ENCODE peak calls at places on chromosome 3, in seven cellular contexts. Z, P, X, V, S, G and W are unnamed samples.

GRCh38 chr3:123165163-123165562 is 36.6 kb upstream of the SEC22A start:
- DNase-seq in Z (no peak), P (no peak), X (no peak), V (no peak), S (no peak), G (no peak), W (no peak)

GRCh38 chr3:137325170-137325569 is 367.4 kb downstream of the IL20RB start:
- DNase-seq in Z (no peak), P (no peak), X (peak), V (no peak), S (no peak), G (no peak), W (no peak)

GRCh38 chr3:153614563-153614962 is 452.5 kb downstream of the RAP2B start:
- DNase-seq in Z (no peak), P (no peak), X (no peak), V (peak), S (no peak), G (no peak), W (no peak)

GRCh38 chr3:148931574-148931973 is 59.8 kb upstream of the GYG1 start:
- DNase-seq in Z (no peak), P (no peak), X (peak), V (no peak), S (no peak), G (no peak), W (no peak)

GRCh38 chr3:158696618-158697017 is 24.2 kb upstream of the LXN start:
- DNase-seq in Z (no peak), P (no peak), X (no peak), V (peak), S (no peak), G (no peak), W (no peak)

GRCh38 chr3:108022316-108023150 is 68.3 kb downstream of the CD47 start:
- DNase-seq in Z (no peak), P (no peak), X (no peak), V (no peak), S (no peak), G (no peak), W (no peak)

GRCh38 chr3:65142476-65142875 is 454.7 kb upstream of the ADAMTS9 start:
- DNase-seq in Z (no peak), P (no peak), X (no peak), V (no peak), S (no peak), G (no peak), W (no peak)

GRCh38 chr3:113600418-113601185 is 68.2 kb downstream of the SIDT1 start:
- DNase-seq in Z (no peak), P (no peak), X (no peak), V (no peak), S (no peak), G (no peak), W (no peak)

GRCh38 chr3:35908366-35909232 is 269.3 kb downstream of the ARPP21 start:
- DNase-seq in Z (peak), P (peak), X (peak), V (peak), S (no peak), G (no peak), W (peak)

GRCh38 chr3:186469525-186469924 is 74.7 kb downstream of the CRYGS start:
- DNase-seq in Z (no peak), P (no peak), X (no peak), V (no peak), S (no peak), G (no peak), W (no peak)

GRCh38 chr3:123732447-123732846 is 147.6 kb upstream of the HACD2 start:
- DNase-seq in Z (no peak), P (no peak), X (no peak), V (peak), S (no peak), G (no peak), W (no peak)

GRCh38 chr3:66572938-66573710 is 72.3 kb upstream of the LRIG1 start:
- DNase-seq in Z (no peak), P (no peak), X (peak), V (no peak), S (no peak), G (no peak), W (no peak)

DNA sequence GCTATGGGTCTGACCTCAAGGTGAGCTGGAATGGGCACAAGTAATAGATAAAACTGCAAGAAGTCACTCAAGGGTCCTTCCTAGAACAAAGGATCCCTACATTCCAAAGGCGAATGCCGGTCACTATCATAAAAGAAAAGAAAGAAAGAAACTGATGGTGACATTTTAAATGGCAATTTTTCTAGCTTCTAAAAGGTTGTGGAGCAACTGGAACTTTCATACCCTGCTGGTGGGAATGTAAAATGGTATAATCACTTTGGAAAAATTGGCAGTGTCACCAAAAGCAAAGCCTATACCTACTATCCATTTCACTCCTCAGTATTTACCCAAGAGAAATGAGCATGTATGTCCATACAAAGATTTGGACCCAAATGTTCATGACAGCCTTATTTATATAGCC is 4.2 kb downstream of the CCRL2 start:
- DNase-seq in Z (no peak), P (no peak), X (no peak), V (no peak), S (no peak), G (no peak), W (no peak)
- TF ChIP-seq CTCF in Z (no peak), P (no peak), X (no peak), V (no peak), S (no peak), G (no peak), W (no peak)

GRCh38 chr3:62035664-62036063 is 337.7 kb downstream of the FEZF2 start:
- DNase-seq in Z (no peak), P (no peak), X (no peak), V (no peak), S (no peak), G (no peak), W (no peak)
- TF ChIP-seq CTCF in Z (no peak), P (no peak), X (no peak), V (no peak), S (no peak), G (no peak), W (no peak)

DNA sequence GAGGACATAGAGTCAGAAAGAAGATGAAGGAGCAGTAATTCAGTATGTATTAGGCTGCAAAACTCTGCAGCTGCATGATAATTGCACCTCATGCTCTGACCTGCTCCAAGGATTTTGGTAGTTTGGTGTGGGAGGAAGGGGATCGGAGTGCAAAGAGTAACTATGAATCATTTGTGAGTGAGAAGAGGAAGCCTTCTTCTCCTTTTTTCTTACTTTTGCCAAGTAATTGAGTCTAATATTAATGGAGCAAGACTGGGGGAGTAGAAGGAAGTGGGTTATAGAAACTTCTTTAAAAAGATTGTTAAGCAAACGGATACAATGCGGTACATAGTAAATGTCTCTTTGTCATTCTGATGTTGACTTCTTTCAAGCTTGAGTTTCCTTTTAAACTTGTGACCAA is 276.5 kb downstream of the EDEM1 start:
- DNase-seq in Z (no peak), P (no peak), X (peak), V (no peak), S (no peak), G (no peak), W (no peak)
- TF ChIP-seq CTCF in Z (no peak), P (no peak), X (no peak), V (no peak), S (no peak), G (no peak), W (no peak)

GRCh38 chr3:12483872-12484197 is 445 bp upstream of the TSEN2 start:
- DNase-seq in Z (no peak), P (no peak), X (no peak), V (no peak), S (no peak), G (no peak), W (no peak)

GRCh38 chr3:12484983-12485327 is 675 bp downstream of the TSEN2 start:
- DNase-seq in Z (no peak), P (no peak), X (no peak), V (peak), S (no peak), G (no peak), W (no peak)

GRCh38 chr3:12483364-12483763 is 916 bp upstream of the TSEN2 start:
- DNase-seq in Z (no peak), P (no peak), X (no peak), V (peak), S (no peak), G (no peak), W (no peak)

GRCh38 chr3:12486001-12486400 is 1.7 kb downstream of the TSEN2 start:
- DNase-seq in Z (no peak), P (no peak), X (peak), V (no peak), S (no peak), G (no peak), W (no peak)

DNA sequence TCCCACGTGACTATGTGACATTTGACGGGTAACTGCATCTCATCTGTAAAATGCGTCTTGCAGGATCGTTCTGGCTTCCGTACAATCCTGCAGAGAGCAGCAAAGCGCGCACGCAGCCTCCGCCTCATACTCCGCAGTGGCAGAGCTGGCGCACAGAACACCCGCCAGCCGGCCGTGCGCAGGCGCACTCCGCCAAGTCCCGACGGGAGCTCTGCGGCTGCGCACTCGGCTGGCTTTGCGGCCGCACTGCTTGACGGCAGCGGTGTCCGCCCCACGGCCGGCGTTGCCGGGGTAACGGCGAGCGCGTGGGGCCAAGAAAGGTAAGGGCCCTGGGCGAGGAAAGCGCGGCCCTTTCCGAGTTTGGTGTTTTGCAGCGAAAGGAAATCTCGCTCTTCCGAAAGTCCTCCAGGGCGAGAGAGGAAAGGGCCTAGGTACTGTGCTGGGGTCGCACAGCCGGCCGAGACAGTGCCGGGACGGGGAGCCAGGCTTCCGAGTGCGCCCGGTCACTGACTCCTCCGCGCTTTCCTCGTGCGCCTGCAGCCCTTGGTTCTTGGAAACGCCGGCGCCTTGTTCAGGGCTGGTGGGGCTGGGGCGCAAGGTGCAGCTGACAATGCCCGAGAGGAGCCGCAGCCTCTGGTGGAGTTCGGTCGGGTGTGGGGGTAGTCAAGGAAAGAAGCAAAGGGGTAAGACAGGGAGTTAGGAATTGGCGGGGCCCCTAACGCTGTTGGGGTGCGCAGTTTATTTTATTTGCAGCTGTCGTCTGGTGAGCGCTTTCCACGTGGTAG is at the start of gene TSEN2:
- DNase-seq in Z (peak), P (peak), X (peak), V (peak), S (peak), G (peak), W (peak)
- TF ChIP-seq CTCF in Z (peak), P (peak), X (no peak), V (peak), S (no peak), G (peak), W (no peak)

GRCh38 chr3:105399611-105400010 is 32.9 kb downstream of the ALCAM start:
- DNase-seq in Z (no peak), P (no peak), X (no peak), V (no peak), S (no peak), G (no peak), W (no peak)

GRCh38 chr3:105399062-105399461 is 32.4 kb downstream of the ALCAM start:
- DNase-seq in Z (no peak), P (no peak), X (no peak), V (no peak), S (no peak), G (no peak), W (no peak)

GRCh38 chr3:105401691-105402149 is 35.0 kb downstream of the ALCAM start:
- DNase-seq in Z (no peak), P (no peak), X (no peak), V (peak), S (no peak), G (no peak), W (no peak)

GRCh38 chr3:105402287-105402801 is 35.6 kb downstream of the ALCAM start:
- DNase-seq in Z (no peak), P (no peak), X (no peak), V (peak), S (no peak), G (no peak), W (no peak)

DNA sequence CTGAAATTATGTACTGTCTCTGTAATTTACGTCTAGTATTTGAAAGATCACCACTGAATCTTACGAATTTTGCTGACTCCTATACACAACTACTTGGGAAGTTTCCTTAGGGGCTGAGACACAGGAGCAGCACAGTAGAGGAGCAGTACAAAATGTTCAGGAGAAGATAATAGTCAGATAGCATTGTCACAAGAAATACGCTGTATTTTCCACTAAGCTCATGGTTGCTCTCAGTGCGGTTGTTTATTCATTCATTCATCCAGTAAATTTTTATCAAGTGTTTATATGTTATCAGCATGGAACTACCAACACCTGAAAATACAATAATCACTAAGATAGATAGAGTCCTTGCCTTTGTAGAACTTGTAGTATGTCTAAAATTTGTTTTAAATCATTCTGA is 34.5 kb downstream of the ALCAM start:
- DNase-seq in Z (no peak), P (no peak), X (no peak), V (no peak), S (no peak), G (no peak), W (no peak)
- TF ChIP-seq CTCF in Z (no peak), P (no peak), X (no peak), V (no peak), S (no peak), G (no peak), W (no peak)

GRCh38 chr3:184526158-184526483 is 35.5 kb upstream of the EPHB3 start:
- DNase-seq in Z (no peak), P (no peak), X (no peak), V (no peak), S (no peak), G (no peak), W (no peak)
- TF ChIP-seq CTCF in Z (no peak), P (no peak), X (no peak), V (no peak), S (no peak), G (no peak), W (no peak)

GRCh38 chr3:146221276-146221675 is 29.6 kb downstream of the PLSCR4 start:
- DNase-seq in Z (no peak), P (no peak), X (no peak), V (peak), S (no peak), G (no peak), W (no peak)

GRCh38 chr3:146223401-146224373 is 27.2 kb downstream of the PLSCR4 start:
- DNase-seq in Z (no peak), P (peak), X (no peak), V (peak), S (no peak), G (no peak), W (no peak)

GRCh38 chr3:146218880-146219866 is 31.7 kb downstream of the PLSCR4 start:
- DNase-seq in Z (peak), P (peak), X (peak), V (peak), S (no peak), G (no peak), W (no peak)

GRCh38 chr3:146227486-146227885 is 23.4 kb downstream of the PLSCR4 start:
- DNase-seq in Z (no peak), P (no peak), X (no peak), V (no peak), S (no peak), G (no peak), W (no peak)

DNA sequence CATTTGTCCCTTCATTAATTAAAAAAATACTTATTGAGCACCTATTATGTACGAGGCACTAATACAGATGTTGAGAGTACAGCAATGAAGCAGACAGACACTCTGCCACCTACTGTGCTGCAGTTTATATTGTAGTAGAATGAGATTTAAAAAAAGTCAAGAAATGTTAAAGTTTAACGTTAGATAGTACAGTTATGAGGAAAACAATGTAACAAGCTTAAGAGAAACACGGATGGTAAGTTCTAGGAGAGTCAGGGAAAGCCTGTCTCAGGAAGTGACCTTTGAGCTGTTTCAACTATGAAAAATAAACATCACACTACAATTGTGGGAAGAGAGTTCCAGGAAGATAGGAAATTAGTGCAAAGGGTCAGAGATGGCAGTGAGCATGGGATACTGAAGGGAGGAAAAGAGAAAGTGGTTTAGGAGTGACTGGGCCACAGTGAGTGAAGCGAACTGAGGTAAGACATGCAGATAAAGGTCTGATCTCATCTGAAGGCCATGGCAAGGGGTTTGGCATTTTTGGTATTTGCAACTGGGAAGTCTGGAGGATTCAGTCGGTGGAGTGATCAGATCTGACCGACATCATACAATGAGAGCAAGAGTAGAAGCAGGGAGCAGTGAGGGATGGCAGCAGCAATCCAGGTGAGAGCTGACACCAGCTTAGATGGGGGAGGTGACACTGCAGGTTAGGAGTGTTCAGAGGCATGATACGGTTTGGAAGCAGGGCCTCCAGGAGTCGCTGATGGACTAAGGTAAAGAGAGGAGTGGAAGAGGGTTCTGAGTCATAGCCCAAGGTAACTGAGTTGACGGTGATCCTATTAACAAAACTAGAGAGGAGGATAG is 28.5 kb downstream of the PLSCR4 start:
- DNase-seq in Z (no peak), P (peak), X (no peak), V (peak), S (no peak), G (no peak), W (no peak)
- TF ChIP-seq CTCF in Z (no peak), P (peak), X (no peak), V (no peak), S (no peak), G (no peak), W (no peak)

DNA sequence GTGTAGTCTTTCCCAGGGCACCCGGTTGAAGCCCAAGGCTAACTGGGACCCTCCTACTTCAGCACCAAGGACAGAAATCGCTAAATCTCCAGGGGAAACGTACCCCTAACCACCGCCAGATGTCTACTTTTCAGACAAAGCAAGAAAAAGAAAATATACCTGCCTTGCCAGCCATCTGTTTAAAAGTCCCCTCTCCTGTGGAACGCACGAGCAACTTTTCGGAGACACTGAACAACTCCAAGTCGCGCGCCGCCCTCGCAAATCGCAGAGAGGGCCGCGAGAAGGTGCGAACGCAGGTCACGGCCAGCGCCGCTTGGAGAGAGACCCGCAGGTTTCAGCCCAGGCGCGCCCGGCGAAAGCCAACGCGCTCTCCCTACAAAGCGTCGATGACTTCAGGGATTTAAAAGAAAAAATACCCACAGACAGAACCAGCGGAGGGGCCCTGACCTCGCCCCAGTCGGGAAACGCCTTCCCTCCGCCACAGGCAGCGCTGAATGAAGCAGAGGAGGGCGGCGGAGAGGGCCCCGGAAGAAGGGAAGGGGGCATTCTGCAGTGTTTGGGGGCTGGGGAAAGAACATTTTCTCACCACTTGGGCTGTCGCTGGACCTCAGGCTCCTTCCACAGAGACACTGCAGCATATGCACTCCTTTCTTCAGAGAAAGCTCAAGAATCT is 213.1 kb downstream of the FGF12 start:
- DNase-seq in Z (peak), P (no peak), X (peak), V (peak), S (no peak), G (no peak), W (no peak)
- TF ChIP-seq CTCF in Z (no peak), P (no peak), X (no peak), V (no peak), S (no peak), G (no peak), W (no peak)